ENCODE peak calls at places on chromosomes 2 and 18, in eight cellular contexts. I, T, V, F, N, J, H and U are unnamed samples.
A peak's percentile ranks its signal among the peaks of the same experiment; 100 is the strongest.

GRCh38 chr2:232522855-232523681 is 2.9 kb downstream of the PRSS56 start:
- DNase-seq in I (no peak), T (no peak), V (peak; percentile 64), F (no peak), N (no peak), J (no peak), H (no peak), U (no peak)

GRCh38 chr2:168683996-168684395 is 118.4 kb upstream of the NOSTRIN start:
- DNase-seq in I (no peak), T (no peak), V (no peak), F (no peak), N (no peak), J (no peak), H (no peak), U (no peak)

GRCh38 chr2:127106457-127106997 is 427 bp downstream of the BIN1 start:
- DNase-seq in I (no peak), T (no peak), V (peak; percentile 86), F (no peak), N (peak; percentile 36), J (no peak), H (peak; percentile 38), U (peak; percentile 27)

GRCh38 chr2:119517433-119517832 is 6.8 kb downstream of the SCTR start:
- DNase-seq in I (peak; percentile 82), T (peak; percentile 56), V (peak; percentile 91), F (peak; percentile 47), N (peak; percentile 29), J (no peak), H (no peak), U (peak; percentile 72)

GRCh38 chr2:1132328-1132964 is 181.8 kb downstream of the SNTG2 start:
- DNase-seq in I (no peak), T (no peak), V (no peak), F (no peak), N (no peak), J (no peak), H (no peak), U (no peak)

GRCh38 chr2:188922191-188922590 is 52.0 kb upstream of the COL3A1 start:
- DNase-seq in I (no peak), T (no peak), V (no peak), F (no peak), N (no peak), J (no peak), H (no peak), U (no peak)

GRCh38 chr18:10682368-10682714 is 156.5 kb downstream of the NAPG start:
- DNase-seq in I (no peak), T (no peak), V (no peak), F (peak; percentile 13), N (no peak), J (no peak), H (no peak), U (no peak)

GRCh38 chr2:7269244-7269643 is 352.0 kb downstream of the RNF144A start:
- DNase-seq in I (no peak), T (no peak), V (no peak), F (no peak), N (no peak), J (no peak), H (no peak), U (no peak)

GRCh38 chr2:74005786-74006185 is 21.1 kb downstream of the TET3 start:
- DNase-seq in I (peak; percentile 36), T (no peak), V (no peak), F (no peak), N (no peak), J (no peak), H (no peak), U (no peak)
- TF ChIP-seq CTCF in I (no peak), T (no peak), V (no peak), F (no peak), N (no peak), J (no peak), H (no peak), U (no peak)

GRCh38 chr2:153944775-153945174 is 73.1 kb downstream of the GALNT13 start:
- DNase-seq in I (no peak), T (no peak), V (no peak), F (no peak), N (no peak), J (no peak), H (no peak), U (no peak)
- H3K4me3 ChIP-seq in I (no peak overlapping the region), T (no peak overlapping the region), V (no peak overlapping the region), F (no peak overlapping the region), N (no peak overlapping the region), J (no peak overlapping the region), H (no peak overlapping the region), U (no peak overlapping the region)

GRCh38 chr2:55718165-55719008 is 24.7 kb upstream of the PNPT1 start:
- DNase-seq in I (peak; percentile 76), T (no peak), V (peak; percentile 79), F (peak; percentile 76), N (peak; percentile 51), J (peak; percentile 26), H (peak; percentile 39), U (peak; percentile 87)
- TF ChIP-seq CTCF in I (peak; percentile 83), T (peak; percentile 55), V (peak; percentile 94), F (peak; percentile 99), N (peak; percentile 79), J (peak; percentile 76), H (peak; percentile 71), U (peak; percentile 85)

GRCh38 chr18:2540575-2540974 is 30.7 kb downstream of the METTL4 start:
- DNase-seq in I (no peak), T (no peak), V (no peak), F (no peak), N (peak; percentile 20), J (no peak), H (no peak), U (peak; percentile 23)
- H3K4me3 ChIP-seq in I (no peak overlapping the region), T (no peak overlapping the region), V (no peak overlapping the region), F (no peak overlapping the region), N (no peak overlapping the region), J (no peak overlapping the region), H (no peak overlapping the region), U (no peak overlapping the region)

GRCh38 chr18:69840445-69840844 is 107.2 kb downstream of the CD226 start:
- DNase-seq in I (no peak), T (no peak), V (no peak), F (no peak), N (peak; percentile 69), J (no peak), H (no peak), U (peak; percentile 25)

GRCh38 chr18:69839497-69839896 is 108.2 kb downstream of the CD226 start:
- DNase-seq in I (no peak), T (peak; percentile 50), V (no peak), F (no peak), N (no peak), J (no peak), H (no peak), U (no peak)

GRCh38 chr18:69838003-69838402 is 109.7 kb downstream of the CD226 start:
- DNase-seq in I (no peak), T (no peak), V (no peak), F (no peak), N (no peak), J (no peak), H (no peak), U (no peak)

GRCh38 chr18:69839989-69840388 is 107.7 kb downstream of the CD226 start:
- DNase-seq in I (no peak), T (no peak), V (no peak), F (no peak), N (no peak), J (no peak), H (no peak), U (no peak)

DNA sequence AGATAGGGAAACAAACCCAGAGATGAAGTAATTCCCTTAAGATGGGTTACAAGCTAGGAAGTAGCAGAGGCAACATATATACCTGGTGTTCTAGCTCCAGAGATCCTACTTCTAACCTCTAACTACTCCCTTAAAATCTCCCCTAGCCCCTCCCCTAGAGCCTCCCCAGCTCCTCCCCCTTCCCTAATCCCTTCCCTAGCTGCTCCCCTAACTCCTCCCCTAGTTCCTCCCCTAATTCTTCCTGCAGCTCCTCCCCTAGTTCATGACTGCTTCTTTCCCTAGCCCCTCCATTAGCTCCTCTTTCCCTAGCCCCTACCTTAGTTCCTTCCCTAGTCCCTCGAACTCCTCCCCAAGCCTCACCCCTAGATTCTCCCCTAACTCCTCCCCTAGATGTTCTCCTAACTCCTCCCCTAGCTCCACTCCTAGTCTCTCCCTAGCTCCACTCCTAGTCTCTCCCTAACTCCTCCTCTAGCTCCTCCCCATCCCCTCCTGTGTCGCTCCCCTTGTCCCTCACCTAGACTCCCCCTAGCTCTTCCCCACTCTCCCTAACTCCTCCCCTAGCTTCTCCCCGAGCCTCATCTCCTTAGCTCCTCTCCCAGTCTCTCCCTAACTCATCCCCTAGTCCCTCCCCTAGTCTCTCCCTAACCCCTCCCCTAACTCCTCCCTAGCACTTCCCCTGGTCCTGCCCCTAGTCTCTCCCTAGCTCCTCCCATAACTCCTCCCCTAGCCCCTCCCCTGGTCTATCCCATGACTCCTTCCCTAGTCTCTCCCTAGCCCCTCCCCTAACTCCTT is 108.9 kb downstream of the CD226 start:
- DNase-seq in I (no peak), T (no peak), V (peak; percentile 84), F (peak; percentile 16), N (no peak), J (no peak), H (no peak), U (no peak)
- TF ChIP-seq CTCF in I (no peak), T (no peak), V (no peak), F (no peak), N (no peak), J (no peak), H (no peak), U (no peak)

GRCh38 chr2:239265681-239266435 is 135.0 kb downstream of the HDAC4 start:
- DNase-seq in I (no peak), T (no peak), V (no peak), F (no peak), N (no peak), J (no peak), H (no peak), U (no peak)

GRCh38 chr2:239267411-239267941 is 133.3 kb downstream of the HDAC4 start:
- DNase-seq in I (peak; percentile 96), T (peak; percentile 92), V (no peak), F (peak; percentile 91), N (peak; percentile 91), J (no peak), H (no peak), U (peak; percentile 87)

GRCh38 chr2:239266436-239266770 is 134.4 kb downstream of the HDAC4 start:
- DNase-seq in I (no peak), T (no peak), V (no peak), F (no peak), N (no peak), J (no peak), H (no peak), U (no peak)

GRCh38 chr2:239268082-239268481 is 132.7 kb downstream of the HDAC4 start:
- DNase-seq in I (peak; percentile 80), T (peak; percentile 78), V (no peak), F (no peak), N (no peak), J (no peak), H (no peak), U (no peak)

GRCh38 chr2:239266779-239267410 is 133.9 kb downstream of the HDAC4 start:
- DNase-seq in I (no peak), T (no peak), V (no peak), F (peak; percentile 12), N (no peak), J (no peak), H (no peak), U (no peak)
- H3K4me3 ChIP-seq in I (peak overlapping the region; percentile 16), T (no peak overlapping the region), V (no peak overlapping the region), F (peak overlapping the region; percentile 55), N (no peak overlapping the region), J (no peak overlapping the region), H (no peak overlapping the region), U (no peak overlapping the region)

DNA sequence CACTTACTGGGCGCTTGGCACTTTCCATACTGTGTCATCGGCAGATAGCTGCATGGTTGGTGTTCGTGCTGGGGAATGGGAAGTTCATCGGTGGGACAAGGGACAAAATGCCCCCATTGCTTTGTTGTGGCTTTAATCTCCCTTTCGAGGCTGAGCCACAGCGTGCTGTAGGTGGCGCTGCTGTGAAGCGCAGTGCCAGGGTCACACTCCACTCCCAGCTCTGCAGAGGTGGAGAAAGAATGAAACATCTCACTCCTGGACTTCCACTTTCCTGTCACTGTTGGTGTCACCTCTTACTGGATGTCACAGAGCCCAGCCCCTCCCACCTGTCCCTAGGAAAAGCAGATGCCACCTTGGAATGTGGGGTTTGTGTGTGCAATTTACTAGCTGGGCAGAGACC is 8.7 kb downstream of the TYMS start:
- DNase-seq in I (no peak), T (no peak), V (peak; percentile 77), F (no peak), N (no peak), J (no peak), H (no peak), U (no peak)
- TF ChIP-seq CTCF in I (peak; percentile 22), T (no peak), V (peak; percentile 76), F (peak; percentile 54), N (peak; percentile 26), J (no peak), H (no peak), U (peak; percentile 42)